ENCODE peak calls at places on chromosomes 6 and 20, in four cellular contexts. R is prostate gland, Z is body of pancreas, M is heart left ventricle. A is an unnamed sample.
A peak's percentile ranks its signal among the peaks of the same experiment; 100 is the strongest.

GRCh38 chr6:154805288-154805911 is 72.2 kb downstream of the SCAF8 start:
- DNase-seq in Z (no peak), R (no peak), M (no peak), A (no peak)

GRCh38 chr6:50973464-50973863 is 154.8 kb downstream of the TFAP2B start:
- DNase-seq in Z (no peak), R (no peak), M (no peak), A (no peak)

GRCh38 chr6:142357879-142358278 is 56.1 kb downstream of the ADGRG6 start:
- DNase-seq in R (no peak), M (no peak), Z (no peak), A (no peak)

GRCh38 chr20:52405417-52405816 is 213.8 kb upstream of the ZFP64 start:
- DNase-seq in Z (no peak), R (no peak), M (no peak), A (no peak)

GRCh38 chr20:62104791-62105345 is 17.4 kb upstream of the LSM14B start:
- DNase-seq in M (no peak), Z (no peak), R (peak; percentile 53), A (peak; percentile 37)

GRCh38 chr6:67199425-67199824 is 1435.7 kb upstream of the ADGRB3 start:
- DNase-seq in Z (no peak), M (no peak), R (no peak), A (no peak)

GRCh38 chr20:54140927-54141566 is 32.7 kb downstream of the CYP24A1 start:
- DNase-seq in M (no peak), Z (no peak), R (no peak), A (no peak)

GRCh38 chr6:112184996-112185395 is 69.4 kb downstream of the LAMA4 start:
- DNase-seq in Z (no peak), M (no peak), R (no peak), A (no peak)

GRCh38 chr6:15621203-15622044 is 41.4 kb downstream of the DTNBP1 start:
- DNase-seq in Z (peak; percentile 22), R (no peak), M (peak; percentile 70), A (peak; percentile 23)

GRCh38 chr6:52595000-52595795 is 18.3 kb upstream of the TRAM2 start:
- DNase-seq in M (peak; percentile 68), R (no peak), Z (no peak), A (peak; percentile 55)

GRCh38 chr6:24761193-24761835 is 13.4 kb upstream of the GMNN start:
- DNase-seq in R (no peak), Z (no peak), M (no peak), A (no peak)

GRCh38 chr20:37355252-37356180 is 9.6 kb downstream of the SRC start:
- DNase-seq in Z (no peak), R (no peak), M (no peak), A (no peak)

GRCh38 chr6:1641391-1641790 is 31.7 kb downstream of the FOXC1 start:
- DNase-seq in M (no peak), R (no peak), Z (peak; percentile 91), A (no peak)

GRCh38 chr6:25302677-25303128 is 23.5 kb downstream of the CARMIL1 start:
- DNase-seq in Z (no peak), M (no peak), R (no peak), A (no peak)

GRCh38 chr20:5531318-5532081 is 214.7 kb upstream of the PROKR2 start:
- DNase-seq in Z (no peak), M (no peak), R (no peak), A (no peak)

GRCh38 chr20:64261138-64261537 is 5.6 kb downstream of the PCMTD2 start:
- DNase-seq in Z (no peak), R (no peak), M (no peak), A (no peak)

GRCh38 chr6:127300411-127300810 is 33.7 kb downstream of the RNF146 start:
- DNase-seq in Z (no peak), R (no peak), M (no peak), A (no peak)

GRCh38 chr6:90468859-90469258 is 118.0 kb downstream of the MAP3K7 start:
- DNase-seq in Z (no peak), R (no peak), M (no peak), A (no peak)

GRCh38 chr6:158564243-158565121 is 4.6 kb downstream of the TMEM181 start:
- DNase-seq in Z (no peak), M (peak; percentile 50), R (no peak), A (no peak)

GRCh38 chr20:48332555-48332954 is 495.2 kb downstream of the PREX1 start:
- DNase-seq in M (no peak), R (no peak), Z (no peak), A (no peak)

GRCh38 chr20:46037036-46037435 is 8.0 kb downstream of the SLC12A5 start:
- DNase-seq in Z (no peak), R (no peak), M (peak; percentile 19), A (no peak)

GRCh38 chr20:54662064-54662463 is 186.7 kb downstream of the DOK5 start:
- DNase-seq in M (no peak), R (no peak), Z (no peak), A (no peak)

GRCh38 chr6:137867685-137868509 is 838 bp downstream of the TNFAIP3 start:
- DNase-seq in R (peak; percentile 28), M (peak; percentile 72), Z (peak; percentile 27), A (peak; percentile 35)

GRCh38 chr6:3888153-3888957 is 39.2 kb downstream of the FAM50B start:
- DNase-seq in R (peak; percentile 23), M (peak; percentile 63), Z (no peak), A (no peak)

GRCh38 chr6:118864330-118865166 is 29.4 kb upstream of the ASF1A start:
- DNase-seq in M (no peak), R (peak; percentile 33), Z (no peak), A (no peak)

GRCh38 chr6:116255246-116255800 is 1.4 kb upstream of the TSPYL4 start:
- DNase-seq in Z (no peak), M (no peak), R (no peak), A (no peak)

GRCh38 chr6:168139121-168139520 is 60.1 kb upstream of the FRMD1 start:
- DNase-seq in Z (no peak), R (peak; percentile 0), M (no peak), A (no peak)

GRCh38 chr6:143765422-143766184 is 77.5 kb upstream of the LTV1 start:
- DNase-seq in Z (no peak), M (no peak), R (no peak), A (no peak)

GRCh38 chr6:12385316-12385715 is 95.2 kb downstream of the EDN1 start:
- DNase-seq in Z (no peak), R (no peak), M (no peak), A (no peak)

GRCh38 chr6:13762648-13763441 is 51.2 kb upstream of the RANBP9 start:
- DNase-seq in Z (no peak), M (no peak), R (peak; percentile 33), A (no peak)

GRCh38 chr20:46117704-46118467 is at the start of gene CD40:
- DNase-seq in M (peak; percentile 93), Z (peak; percentile 93), R (peak; percentile 77), A (peak; percentile 91)

GRCh38 chr6:18265787-18266523 is 1.6 kb upstream of the DEK start:
- DNase-seq in R (no peak), M (no peak), Z (no peak), A (no peak)

GRCh38 chr20:47276856-47277541 is 79.5 kb downstream of the ZMYND8 start:
- DNase-seq in M (peak; percentile 72), R (no peak), Z (peak; percentile 36), A (peak; percentile 67)

GRCh38 chr6:2454180-2454579 is 208.8 kb upstream of the GMDS start:
- DNase-seq in M (no peak), R (no peak), Z (no peak), A (no peak)

GRCh38 chr6:56668158-56668557 is 25.5 kb upstream of the DST start:
- DNase-seq in Z (no peak), R (no peak), M (no peak), A (no peak)

GRCh38 chr6:56669041-56669440 is 26.4 kb upstream of the DST start:
- DNase-seq in Z (no peak), R (no peak), M (no peak), A (no peak)

GRCh38 chr6:56671160-56671559 is 28.5 kb upstream of the DST start:
- DNase-seq in M (no peak), Z (no peak), R (no peak), A (no peak)

GRCh38 chr6:56669585-56669984 is 26.9 kb upstream of the DST start:
- DNase-seq in Z (no peak), R (no peak), M (no peak), A (no peak)

DNA sequence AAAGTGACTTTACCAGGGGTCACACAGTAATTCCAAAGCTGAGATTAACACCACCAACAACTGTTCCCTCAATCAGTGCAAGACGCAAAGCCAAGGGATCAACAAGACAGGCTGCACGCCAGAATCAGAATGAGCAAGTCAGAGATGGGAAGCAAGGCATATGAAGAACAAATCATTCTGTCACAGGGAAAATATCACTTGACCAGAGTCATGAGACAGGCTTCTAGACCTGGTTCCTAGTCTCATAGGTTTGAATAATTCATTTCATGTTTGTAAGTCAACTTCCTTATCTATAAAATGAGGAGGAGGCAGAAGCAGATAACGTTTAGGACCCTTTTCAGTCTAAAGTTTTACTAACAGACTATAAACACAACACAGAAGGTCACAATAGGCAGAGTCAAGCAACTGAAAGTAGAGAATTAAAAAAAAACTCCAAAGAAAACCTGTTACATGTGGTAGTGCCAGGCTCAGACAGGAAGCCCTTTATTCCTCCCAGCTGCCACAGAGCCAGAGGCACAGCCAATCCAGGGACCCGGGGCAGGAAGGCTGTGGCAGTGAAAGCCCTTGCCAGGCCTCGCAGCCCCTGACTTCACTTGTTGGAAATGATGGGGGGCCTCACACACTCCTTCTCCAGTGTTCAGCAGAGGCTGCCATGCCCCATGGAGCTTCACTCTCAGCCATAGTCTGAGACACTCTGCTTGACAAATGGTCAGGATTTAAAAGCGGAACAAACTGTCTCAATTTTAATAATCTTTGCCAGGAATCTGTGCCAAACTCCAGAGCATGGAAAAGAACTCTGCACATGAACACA is 29.2 kb upstream of the DST start:
- DNase-seq in M (no peak), Z (peak; percentile 13), R (no peak), A (peak; percentile 24)
- TF ChIP-seq POLR2A in M (no peak), Z (no peak), R (no peak), A (no peak)

GRCh38 chr20:4084096-4084495 is 68.7 kb upstream of the RNF24 start:
- DNase-seq in M (no peak), Z (no peak), R (no peak), A (no peak)

GRCh38 chr20:4083103-4083864 is 67.9 kb upstream of the RNF24 start:
- DNase-seq in Z (no peak), R (no peak), M (no peak), A (no peak)

GRCh38 chr20:4081396-4081795 is 66.0 kb upstream of the RNF24 start:
- DNase-seq in Z (no peak), R (no peak), M (no peak), A (no peak)

GRCh38 chr20:4084721-4085120 is 69.4 kb upstream of the RNF24 start:
- DNase-seq in Z (no peak), M (no peak), R (no peak), A (no peak)

GRCh38 chr20:4082406-4083102 is 67.2 kb upstream of the RNF24 start:
- DNase-seq in M (no peak), Z (peak; percentile 47), R (no peak), A (no peak)
- H3K4me3 ChIP-seq in M (no peak overlapping the region), Z (no peak overlapping the region), R (no peak overlapping the region), A (no peak overlapping the region)

DNA sequence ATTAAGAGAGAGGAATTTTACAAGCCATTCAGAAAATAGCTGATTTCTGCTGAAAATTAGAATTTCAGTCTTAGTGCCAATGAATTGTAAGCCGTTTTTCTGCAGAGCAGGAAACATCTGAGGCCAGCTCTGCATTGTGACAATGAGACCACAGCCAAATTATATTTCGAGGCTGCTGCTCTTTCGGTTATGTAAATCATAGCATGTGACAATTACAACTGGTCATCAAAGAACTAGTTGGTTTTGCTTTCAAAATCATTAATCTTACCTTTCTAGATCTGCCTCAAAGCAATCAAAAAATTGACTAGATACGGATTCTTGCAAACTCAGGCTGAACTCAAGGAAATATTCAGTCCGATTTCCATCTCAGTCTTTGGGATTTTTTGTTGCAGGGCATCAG is 33.4 kb upstream of the INSM1 start:
- DNase-seq in Z (no peak), M (no peak), R (no peak), A (no peak)
- H3K27me3 ChIP-seq in Z (no peaks in the 10 kb centered on the region), M (no peaks in the 10 kb centered on the region), R (no peaks in the 10 kb centered on the region), A (no peaks in the 10 kb centered on the region)

GRCh38 chr20:36235892-36236785 is at the start of gene AAR2:
- DNase-seq in M (peak; percentile 90), R (peak; percentile 53), Z (peak; percentile 82), A (peak; percentile 73)
- TF ChIP-seq POLR2A in M (peak; percentile 51), R (no peak), Z (peak; percentile 65), A (no peak)